ENCODE peak calls at places on chromosome 20, in seven cellular contexts. One of them, this sample, is unnamed.
A peak's percentile ranks its signal among the peaks of the same experiment; 100 is the strongest.

GRCh38 chr20:25072226-25072811 is 9.6 kb downstream of the VSX1 start:
- DNase-seq in ovary: no peak
- DNase-seq in MG63: no peak
- DNase-seq in colonic mucosa: peak; percentile 11
- DNase-seq in astrocyte of the spinal cord: no peak
- DNase-seq in dorsolateral prefrontal cortex: no peak
- DNase-seq in choroid plexus epithelial cell: no peak
- DNase-seq in this sample: no peak

GRCh38 chr20:63580796-63581461 is 6.9 kb upstream of the HELZ2 start:
- DNase-seq in ovary: no peak
- DNase-seq in MG63: no peak
- DNase-seq in colonic mucosa: no peak
- DNase-seq in astrocyte of the spinal cord: peak; percentile 39
- DNase-seq in choroid plexus epithelial cell: peak; percentile 83
- DNase-seq in dorsolateral prefrontal cortex: peak; percentile 31
- DNase-seq in this sample: no peak

GRCh38 chr20:51801220-51801991 is 915 bp downstream of the SALL4 start:
- DNase-seq in colonic mucosa: no peak
- DNase-seq in astrocyte of the spinal cord: no peak
- DNase-seq in ovary: no peak
- DNase-seq in dorsolateral prefrontal cortex: no peak
- DNase-seq in choroid plexus epithelial cell: no peak
- DNase-seq in MG63: no peak
- DNase-seq in this sample: no peak

GRCh38 chr20:63289311-63290135 is 3.5 kb upstream of the COL20A1 start:
- DNase-seq in colonic mucosa: no peak
- DNase-seq in MG63: no peak
- DNase-seq in choroid plexus epithelial cell: no peak
- DNase-seq in dorsolateral prefrontal cortex: no peak
- DNase-seq in ovary: no peak
- DNase-seq in astrocyte of the spinal cord: no peak
- DNase-seq in this sample: no peak

GRCh38 chr20:21110811-21111210 is 4.7 kb upstream of the LINC00237 start:
- DNase-seq in dorsolateral prefrontal cortex: no peak
- DNase-seq in choroid plexus epithelial cell: no peak
- DNase-seq in astrocyte of the spinal cord: no peak
- DNase-seq in MG63: no peak
- DNase-seq in colonic mucosa: no peak
- DNase-seq in ovary: no peak
- DNase-seq in this sample: no peak

GRCh38 chr20:62805711-62806382 is 1.2 kb downstream of the OGFR start:
- DNase-seq in ovary: peak; percentile 65
- DNase-seq in choroid plexus epithelial cell: no peak
- DNase-seq in MG63: peak; percentile 53
- DNase-seq in astrocyte of the spinal cord: no peak
- DNase-seq in colonic mucosa: no peak
- DNase-seq in dorsolateral prefrontal cortex: no peak
- DNase-seq in this sample: no peak

GRCh38 chr20:19743650-19744015 is 14.4 kb upstream of the RIN2 start:
- DNase-seq in colonic mucosa: no peak
- DNase-seq in ovary: no peak
- DNase-seq in astrocyte of the spinal cord: no peak
- DNase-seq in MG63: no peak
- DNase-seq in dorsolateral prefrontal cortex: no peak
- DNase-seq in choroid plexus epithelial cell: no peak
- DNase-seq in this sample: no peak

GRCh38 chr20:10667077-10667401 is 6.8 kb downstream of the JAG1 start:
- DNase-seq in choroid plexus epithelial cell: no peak
- DNase-seq in colonic mucosa: no peak
- DNase-seq in astrocyte of the spinal cord: no peak
- DNase-seq in dorsolateral prefrontal cortex: peak; percentile 11
- DNase-seq in ovary: no peak
- DNase-seq in MG63: peak; percentile 90
- DNase-seq in this sample: no peak

GRCh38 chr20:18299364-18299763 is 11.0 kb downstream of the ZNF133 start:
- DNase-seq in dorsolateral prefrontal cortex: no peak
- DNase-seq in MG63: no peak
- DNase-seq in ovary: no peak
- DNase-seq in colonic mucosa: no peak
- DNase-seq in choroid plexus epithelial cell: no peak
- DNase-seq in astrocyte of the spinal cord: no peak
- DNase-seq in this sample: no peak

GRCh38 chr20:44218441-44218840 is 7.9 kb upstream of the OSER1 start:
- DNase-seq in dorsolateral prefrontal cortex: no peak
- DNase-seq in MG63: no peak
- DNase-seq in choroid plexus epithelial cell: no peak
- DNase-seq in ovary: no peak
- DNase-seq in colonic mucosa: no peak
- DNase-seq in astrocyte of the spinal cord: no peak
- DNase-seq in this sample: no peak

GRCh38 chr20:17610566-17611289 is 40.9 kb downstream of the DSTN start:
- DNase-seq in dorsolateral prefrontal cortex: no peak
- DNase-seq in astrocyte of the spinal cord: no peak
- DNase-seq in colonic mucosa: peak; percentile 80
- DNase-seq in choroid plexus epithelial cell: peak; percentile 18
- DNase-seq in MG63: no peak
- DNase-seq in ovary: peak; percentile 35
- DNase-seq in this sample: no peak

GRCh38 chr20:18926972-18927371 is 113.4 kb downstream of the SCP2D1 start:
- DNase-seq in MG63: no peak
- DNase-seq in colonic mucosa: no peak
- DNase-seq in dorsolateral prefrontal cortex: no peak
- DNase-seq in choroid plexus epithelial cell: no peak
- DNase-seq in astrocyte of the spinal cord: peak; percentile 3
- DNase-seq in ovary: no peak
- DNase-seq in this sample: no peak

GRCh38 chr20:57370316-57370715 is 19.3 kb downstream of the RAE1 start:
- DNase-seq in dorsolateral prefrontal cortex: no peak
- DNase-seq in astrocyte of the spinal cord: no peak
- DNase-seq in ovary: no peak
- DNase-seq in colonic mucosa: no peak
- DNase-seq in choroid plexus epithelial cell: no peak
- DNase-seq in MG63: no peak
- DNase-seq in this sample: no peak

GRCh38 chr20:57619053-57619831 is 984 bp downstream of the ZBP1 start:
- DNase-seq in astrocyte of the spinal cord: no peak
- DNase-seq in colonic mucosa: peak; percentile 50
- DNase-seq in choroid plexus epithelial cell: no peak
- DNase-seq in MG63: no peak
- DNase-seq in dorsolateral prefrontal cortex: no peak
- DNase-seq in ovary: no peak
- DNase-seq in this sample: no peak

GRCh38 chr20:48180039-48180438 is 394.8 kb upstream of the SULF2 start:
- DNase-seq in MG63: no peak
- DNase-seq in choroid plexus epithelial cell: peak; percentile 33
- DNase-seq in dorsolateral prefrontal cortex: no peak
- DNase-seq in colonic mucosa: no peak
- DNase-seq in astrocyte of the spinal cord: peak; percentile 19
- DNase-seq in ovary: no peak
- DNase-seq in this sample: no peak

GRCh38 chr20:57801046-57801445 is 91.2 kb upstream of the PMEPA1 start:
- DNase-seq in MG63: no peak
- DNase-seq in colonic mucosa: no peak
- DNase-seq in ovary: no peak
- DNase-seq in dorsolateral prefrontal cortex: no peak
- DNase-seq in choroid plexus epithelial cell: no peak
- DNase-seq in astrocyte of the spinal cord: no peak
- DNase-seq in this sample: no peak

GRCh38 chr20:20405619-20406018 is 37.7 kb downstream of the INSM1 start:
- DNase-seq in astrocyte of the spinal cord: no peak
- DNase-seq in choroid plexus epithelial cell: no peak
- DNase-seq in MG63: no peak
- DNase-seq in colonic mucosa: no peak
- DNase-seq in dorsolateral prefrontal cortex: no peak
- DNase-seq in ovary: no peak
- DNase-seq in this sample: no peak

GRCh38 chr20:59008715-59009336 is 1.8 kb upstream of the CTSZ start:
- DNase-seq in dorsolateral prefrontal cortex: no peak
- DNase-seq in MG63: no peak
- DNase-seq in ovary: no peak
- DNase-seq in colonic mucosa: no peak
- DNase-seq in choroid plexus epithelial cell: no peak
- DNase-seq in astrocyte of the spinal cord: no peak
- DNase-seq in this sample: no peak

GRCh38 chr20:20734475-20734948 is 22.1 kb upstream of the RALGAPA2 start:
- DNase-seq in choroid plexus epithelial cell: no peak
- DNase-seq in ovary: no peak
- DNase-seq in colonic mucosa: no peak
- DNase-seq in astrocyte of the spinal cord: no peak
- DNase-seq in MG63: no peak
- DNase-seq in dorsolateral prefrontal cortex: no peak
- DNase-seq in this sample: no peak

DNA sequence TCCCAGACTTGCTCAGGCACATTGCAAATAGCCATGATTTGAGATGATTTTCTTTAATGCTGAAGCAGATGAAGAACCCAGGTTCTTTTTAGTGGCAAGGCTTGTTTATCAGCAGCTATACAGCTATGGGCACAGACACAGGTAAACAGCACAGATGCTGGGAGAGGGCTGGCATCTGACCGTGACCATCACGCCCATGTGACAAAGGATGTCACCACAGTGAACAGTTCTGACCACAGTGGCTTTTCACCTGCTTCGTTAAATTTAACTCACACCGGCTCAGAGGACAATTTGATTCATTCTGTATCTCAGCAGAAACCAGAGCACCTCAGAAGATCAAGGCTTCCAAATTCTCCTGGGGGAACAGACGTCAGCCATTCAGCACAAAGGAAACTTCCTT is 142.6 kb downstream of the CDH26 start:
- DNase-seq in astrocyte of the spinal cord: no peak
- DNase-seq in dorsolateral prefrontal cortex: no peak
- DNase-seq in ovary: no peak
- DNase-seq in choroid plexus epithelial cell: no peak
- DNase-seq in MG63: no peak
- DNase-seq in colonic mucosa: no peak
- DNase-seq in this sample: no peak
- H3K4me3 ChIP-seq in astrocyte of the spinal cord: no peak overlapping the region
- H3K4me3 ChIP-seq in dorsolateral prefrontal cortex: no peak overlapping the region
- H3K4me3 ChIP-seq in ovary: no peak overlapping the region
- H3K4me3 ChIP-seq in choroid plexus epithelial cell: no peak overlapping the region
- H3K4me3 ChIP-seq in MG63: no peak overlapping the region
- H3K4me3 ChIP-seq in colonic mucosa: no peak overlapping the region
- H3K4me3 ChIP-seq in this sample: no peak overlapping the region

GRCh38 chr20:5116875-5117274 is 2.9 kb downstream of the PCNA start:
- DNase-seq in MG63: no peak
- DNase-seq in ovary: no peak
- DNase-seq in choroid plexus epithelial cell: no peak
- DNase-seq in astrocyte of the spinal cord: no peak
- DNase-seq in colonic mucosa: no peak
- DNase-seq in dorsolateral prefrontal cortex: no peak
- DNase-seq in this sample: no peak
- H3K4me3 ChIP-seq in MG63: no peak overlapping the region
- H3K4me3 ChIP-seq in ovary: no peak overlapping the region
- H3K4me3 ChIP-seq in choroid plexus epithelial cell: no peak overlapping the region
- H3K4me3 ChIP-seq in astrocyte of the spinal cord: no peak overlapping the region
- H3K4me3 ChIP-seq in colonic mucosa: no peak overlapping the region
- H3K4me3 ChIP-seq in dorsolateral prefrontal cortex: no peak overlapping the region
- H3K4me3 ChIP-seq in this sample: no peak overlapping the region

DNA sequence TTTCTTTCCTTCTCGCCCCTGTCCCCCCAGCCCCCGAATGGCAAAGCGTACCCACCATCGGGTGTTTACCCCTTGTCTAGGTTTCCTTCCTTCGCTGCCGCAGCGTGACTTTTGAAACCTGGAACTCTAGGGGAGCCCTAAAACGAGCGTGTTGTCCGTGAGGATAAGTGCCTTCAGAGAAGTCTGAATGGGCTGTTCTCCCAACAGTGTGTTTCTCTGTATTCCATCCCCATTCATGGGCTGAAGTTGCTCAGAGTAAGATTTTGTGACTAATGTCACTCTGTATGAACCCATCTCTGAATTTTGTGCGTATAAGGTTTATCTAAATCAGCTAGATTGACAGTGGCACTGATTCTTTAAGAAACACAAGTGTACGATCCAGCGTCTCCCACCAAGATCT is 949 bp downstream of the MACROD2 start:
- DNase-seq in colonic mucosa: peak; percentile 36
- DNase-seq in choroid plexus epithelial cell: no peak
- DNase-seq in astrocyte of the spinal cord: peak; percentile 5
- DNase-seq in dorsolateral prefrontal cortex: no peak
- DNase-seq in ovary: no peak
- DNase-seq in MG63: no peak
- DNase-seq in this sample: no peak
- H3K4me3 ChIP-seq in colonic mucosa: peak overlapping the region; percentile 66
- H3K4me3 ChIP-seq in choroid plexus epithelial cell: peak overlapping the region; percentile 66
- H3K4me3 ChIP-seq in astrocyte of the spinal cord: peak overlapping the region; percentile 60
- H3K4me3 ChIP-seq in dorsolateral prefrontal cortex: peak overlapping the region; percentile 78
- H3K4me3 ChIP-seq in ovary: peak overlapping the region; percentile 90
- H3K4me3 ChIP-seq in MG63: peak overlapping the region; percentile 60
- H3K4me3 ChIP-seq in this sample: peak overlapping the region; percentile 70

DNA sequence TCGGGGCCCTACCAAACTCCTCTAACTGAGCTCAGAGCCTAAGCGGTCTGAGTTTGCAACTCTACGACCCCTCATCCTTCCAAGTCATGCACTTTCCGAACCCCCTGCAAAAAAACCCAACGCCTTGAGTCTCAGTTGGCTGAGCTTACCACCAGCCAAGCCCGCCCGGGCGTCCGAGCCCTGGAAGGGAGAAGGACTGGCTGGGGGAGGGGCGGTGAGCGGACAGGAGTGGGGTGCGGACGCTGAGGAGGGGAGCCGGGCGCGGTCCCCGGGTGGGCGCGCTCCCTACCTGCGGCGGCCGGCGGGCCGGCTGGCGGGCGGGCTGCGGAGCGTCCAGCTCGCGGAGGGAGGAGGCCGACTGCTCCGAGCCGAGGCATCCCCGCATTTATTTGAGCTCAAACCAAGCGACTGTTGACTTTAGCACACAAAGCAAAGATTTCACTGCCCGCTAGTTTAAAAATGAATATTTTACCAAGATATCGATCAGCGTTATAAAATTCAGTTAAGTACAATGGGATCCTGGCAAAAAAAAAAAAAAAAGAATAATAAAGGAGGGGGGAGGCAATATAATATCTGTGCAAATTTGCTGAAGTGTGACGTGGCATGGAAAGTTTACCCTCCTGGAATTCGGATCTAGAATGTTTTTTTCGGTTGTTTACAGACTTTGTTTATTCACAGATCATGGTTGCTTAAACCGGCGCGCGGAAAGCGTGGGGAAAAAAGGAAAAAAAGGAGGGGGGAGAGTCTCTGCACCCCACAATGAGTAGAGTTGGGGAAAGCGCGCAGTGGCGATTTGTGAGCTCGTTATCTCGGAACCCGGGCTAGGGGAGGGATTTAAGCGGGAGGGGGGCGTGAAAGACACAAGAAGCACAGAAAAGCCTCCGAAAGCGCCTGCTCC is 5.9 kb downstream of the FOXA2 start:
- DNase-seq in ovary: no peak
- DNase-seq in choroid plexus epithelial cell: no peak
- DNase-seq in MG63: no peak
- DNase-seq in astrocyte of the spinal cord: no peak
- DNase-seq in dorsolateral prefrontal cortex: no peak
- DNase-seq in colonic mucosa: peak; percentile 70
- DNase-seq in this sample: no peak
- H3K4me3 ChIP-seq in ovary: no peak overlapping the region
- H3K4me3 ChIP-seq in choroid plexus epithelial cell: no peak overlapping the region
- H3K4me3 ChIP-seq in MG63: no peak overlapping the region
- H3K4me3 ChIP-seq in astrocyte of the spinal cord: no peak overlapping the region
- H3K4me3 ChIP-seq in dorsolateral prefrontal cortex: no peak overlapping the region
- H3K4me3 ChIP-seq in colonic mucosa: peak overlapping the region; percentile 35
- H3K4me3 ChIP-seq in this sample: no peak overlapping the region

This sample was measured in BJ.